ENCODE peak calls at places on chromosomes 13 and 19, in five cellular contexts. One of them, this sample, is unnamed.

GRCh38 chr19:19402656-19403372 is 2.7 kb upstream of the GATAD2A start:
- DNase-seq in CD8-positive, alpha-beta memory T cell: no peak
- DNase-seq in GM23248: peak; percentile 67
- DNase-seq in IMR-90: no peak
- DNase-seq in breast epithelium: no peak
- DNase-seq in this sample: no peak

GRCh38 chr13:37175996-37176395 is 70.5 kb upstream of the CSNK1A1L start:
- DNase-seq in IMR-90: peak; percentile 92
- DNase-seq in breast epithelium: no peak
- DNase-seq in GM23248: peak; percentile 89
- DNase-seq in CD8-positive, alpha-beta memory T cell: no peak
- DNase-seq in this sample: no peak

GRCh38 chr13:83879431-83880171 is 2.7 kb downstream of the SLITRK1 start:
- DNase-seq in CD8-positive, alpha-beta memory T cell: no peak
- DNase-seq in IMR-90: no peak
- DNase-seq in breast epithelium: no peak
- DNase-seq in GM23248: peak; percentile 12
- DNase-seq in this sample: no peak

GRCh38 chr19:13231663-13232062 is 81.5 kb downstream of the IER2 start:
- DNase-seq in IMR-90: no peak
- DNase-seq in CD8-positive, alpha-beta memory T cell: no peak
- DNase-seq in breast epithelium: no peak
- DNase-seq in GM23248: no peak
- DNase-seq in this sample: no peak

GRCh38 chr19:46571495-46571894 is 29.6 kb upstream of the CALM3 start:
- DNase-seq in CD8-positive, alpha-beta memory T cell: no peak
- DNase-seq in breast epithelium: no peak
- DNase-seq in GM23248: peak; percentile 30
- DNase-seq in IMR-90: no peak
- DNase-seq in this sample: no peak

GRCh38 chr19:1383014-1383310 is 745 bp upstream of the NDUFS7 start:
- DNase-seq in GM23248: no peak
- DNase-seq in breast epithelium: no peak
- DNase-seq in IMR-90: no peak
- DNase-seq in CD8-positive, alpha-beta memory T cell: no peak
- DNase-seq in this sample: no peak

GRCh38 chr19:18023596-18024212 is 15.7 kb downstream of the ARRDC2 start:
- DNase-seq in GM23248: no peak
- DNase-seq in breast epithelium: no peak
- DNase-seq in CD8-positive, alpha-beta memory T cell: peak; percentile 77
- DNase-seq in IMR-90: no peak
- DNase-seq in this sample: peak; percentile 71

GRCh38 chr19:47438793-47439220 is 19.5 kb upstream of the MEIS3 start:
- DNase-seq in CD8-positive, alpha-beta memory T cell: no peak
- DNase-seq in IMR-90: no peak
- DNase-seq in GM23248: peak; percentile 20
- DNase-seq in breast epithelium: no peak
- DNase-seq in this sample: no peak

GRCh38 chr13:75399168-75399878 is 82.6 kb downstream of the TBC1D4 start:
- DNase-seq in breast epithelium: no peak
- DNase-seq in IMR-90: no peak
- DNase-seq in GM23248: no peak
- DNase-seq in CD8-positive, alpha-beta memory T cell: no peak
- DNase-seq in this sample: no peak

GRCh38 chr19:14718522-14719113 is 28.8 kb downstream of the ZNF333 start:
- DNase-seq in GM23248: peak; percentile 6
- DNase-seq in CD8-positive, alpha-beta memory T cell: no peak
- DNase-seq in IMR-90: no peak
- DNase-seq in breast epithelium: no peak
- DNase-seq in this sample: no peak

GRCh38 chr13:98275711-98276171 is 98.7 kb upstream of the RNF113B start:
- DNase-seq in CD8-positive, alpha-beta memory T cell: no peak
- DNase-seq in IMR-90: no peak
- DNase-seq in breast epithelium: no peak
- DNase-seq in GM23248: peak; percentile 23
- DNase-seq in this sample: no peak

GRCh38 chr13:99289674-99290337 is 17.4 kb downstream of the GPR183 start:
- DNase-seq in GM23248: no peak
- DNase-seq in breast epithelium: no peak
- DNase-seq in CD8-positive, alpha-beta memory T cell: peak; percentile 86
- DNase-seq in IMR-90: no peak
- DNase-seq in this sample: no peak

GRCh38 chr13:23889598-23890224 is 511 bp upstream of the MIPEP start:
- DNase-seq in breast epithelium: no peak
- DNase-seq in CD8-positive, alpha-beta memory T cell: no peak
- DNase-seq in IMR-90: no peak
- DNase-seq in GM23248: peak; percentile 65
- DNase-seq in this sample: no peak

GRCh38 chr13:85993567-85993966 is 194.3 kb upstream of the SLITRK6 start:
- DNase-seq in breast epithelium: no peak
- DNase-seq in IMR-90: no peak
- DNase-seq in CD8-positive, alpha-beta memory T cell: no peak
- DNase-seq in GM23248: no peak
- DNase-seq in this sample: no peak

GRCh38 chr19:7177926-7178325 is 108.4 kb downstream of the ZNF557 start:
- DNase-seq in IMR-90: peak; percentile 50
- DNase-seq in GM23248: peak; percentile 64
- DNase-seq in breast epithelium: no peak
- DNase-seq in CD8-positive, alpha-beta memory T cell: no peak
- DNase-seq in this sample: no peak

GRCh38 chr13:31012285-31013024 is 80.0 kb downstream of the TEX26 start:
- DNase-seq in CD8-positive, alpha-beta memory T cell: no peak
- DNase-seq in GM23248: peak; percentile 60
- DNase-seq in breast epithelium: no peak
- DNase-seq in IMR-90: peak; percentile 46
- DNase-seq in this sample: no peak

GRCh38 chr19:50556236-50557008 is 11.8 kb downstream of the LRRC4B start:
- DNase-seq in CD8-positive, alpha-beta memory T cell: peak; percentile 70
- DNase-seq in GM23248: peak; percentile 72
- DNase-seq in breast epithelium: no peak
- DNase-seq in IMR-90: peak; percentile 59
- DNase-seq in this sample: peak; percentile 79

GRCh38 chr13:98207411-98207810 is 30.3 kb upstream of the RNF113B start:
- DNase-seq in breast epithelium: no peak
- DNase-seq in IMR-90: peak; percentile 55
- DNase-seq in CD8-positive, alpha-beta memory T cell: no peak
- DNase-seq in GM23248: peak; percentile 48
- DNase-seq in this sample: no peak

GRCh38 chr19:36019061-36019670 is 5.2 kb upstream of the ALKBH6 start:
- DNase-seq in GM23248: no peak
- DNase-seq in breast epithelium: no peak
- DNase-seq in CD8-positive, alpha-beta memory T cell: no peak
- DNase-seq in IMR-90: no peak
- DNase-seq in this sample: no peak

GRCh38 chr19:47542030-47542475 is 27.2 kb upstream of the NAPA start:
- DNase-seq in IMR-90: peak; percentile 59
- DNase-seq in CD8-positive, alpha-beta memory T cell: no peak
- DNase-seq in breast epithelium: no peak
- DNase-seq in GM23248: peak; percentile 71
- DNase-seq in this sample: no peak

GRCh38 chr13:27744861-27745260 is 47.4 kb upstream of the GSX1 start:
- DNase-seq in CD8-positive, alpha-beta memory T cell: no peak
- DNase-seq in breast epithelium: no peak
- DNase-seq in IMR-90: no peak
- DNase-seq in GM23248: no peak
- DNase-seq in this sample: no peak

GRCh38 chr13:44218501-44219240 is 155.0 kb upstream of the SERP2 start:
- DNase-seq in GM23248: no peak
- DNase-seq in CD8-positive, alpha-beta memory T cell: no peak
- DNase-seq in breast epithelium: peak; percentile 72
- DNase-seq in IMR-90: no peak
- DNase-seq in this sample: no peak

GRCh38 chr19:56367829-56368711 is 25.3 kb downstream of the ZNF582 start:
- DNase-seq in CD8-positive, alpha-beta memory T cell: peak; percentile 83
- DNase-seq in breast epithelium: peak; percentile 90
- DNase-seq in GM23248: peak; percentile 98
- DNase-seq in IMR-90: peak; percentile 89
- DNase-seq in this sample: peak; percentile 76

GRCh38 chr19:38727868-38728660 is 16.2 kb downstream of the CAPN12 start:
- DNase-seq in CD8-positive, alpha-beta memory T cell: peak; percentile 24
- DNase-seq in breast epithelium: no peak
- DNase-seq in GM23248: no peak
- DNase-seq in IMR-90: no peak
- DNase-seq in this sample: no peak
- H3K36me3 ChIP-seq in CD8-positive, alpha-beta memory T cell: no peaks in the 10 kb centered on the region
- H3K36me3 ChIP-seq in breast epithelium: no peaks in the 10 kb centered on the region
- H3K36me3 ChIP-seq in GM23248: peaks cover 45% of the 10 kb centered on the region
- H3K36me3 ChIP-seq in IMR-90: peaks cover 78% of the 10 kb centered on the region
- H3K36me3 ChIP-seq in this sample: no peaks in the 10 kb centered on the region

DNA sequence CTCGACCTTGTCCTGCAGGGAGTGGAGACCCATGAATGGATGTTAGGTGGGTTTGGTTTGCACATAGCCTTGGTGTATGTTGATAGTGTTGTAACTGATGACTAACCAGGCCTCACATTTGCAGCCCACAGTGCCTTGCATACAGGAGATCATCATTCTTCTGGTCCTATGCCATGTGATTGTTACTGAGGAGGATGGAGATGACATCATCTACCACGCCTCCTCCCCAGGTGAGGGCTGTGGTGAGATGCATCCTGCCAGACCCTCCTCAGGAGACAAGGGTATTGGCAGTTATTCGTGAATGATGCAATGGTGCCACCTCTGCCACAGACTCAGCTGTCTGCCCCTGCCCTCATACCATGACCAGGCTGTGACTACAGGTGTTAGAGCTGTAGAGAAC is 1294.1 kb downstream of the UQCRFS1 start:
- DNase-seq in breast epithelium: no peak
- DNase-seq in CD8-positive, alpha-beta memory T cell: no peak
- DNase-seq in IMR-90: no peak
- DNase-seq in GM23248: no peak
- DNase-seq in this sample: no peak
- H3K9me3 ChIP-seq in breast epithelium: no peaks in the 10 kb centered on the region
- H3K9me3 ChIP-seq in CD8-positive, alpha-beta memory T cell: no peaks in the 10 kb centered on the region
- H3K9me3 ChIP-seq in IMR-90: peaks cover 10% of the 10 kb centered on the region
- H3K9me3 ChIP-seq in GM23248: no peaks in the 10 kb centered on the region
- H3K9me3 ChIP-seq in this sample: no peaks in the 10 kb centered on the region

DNA sequence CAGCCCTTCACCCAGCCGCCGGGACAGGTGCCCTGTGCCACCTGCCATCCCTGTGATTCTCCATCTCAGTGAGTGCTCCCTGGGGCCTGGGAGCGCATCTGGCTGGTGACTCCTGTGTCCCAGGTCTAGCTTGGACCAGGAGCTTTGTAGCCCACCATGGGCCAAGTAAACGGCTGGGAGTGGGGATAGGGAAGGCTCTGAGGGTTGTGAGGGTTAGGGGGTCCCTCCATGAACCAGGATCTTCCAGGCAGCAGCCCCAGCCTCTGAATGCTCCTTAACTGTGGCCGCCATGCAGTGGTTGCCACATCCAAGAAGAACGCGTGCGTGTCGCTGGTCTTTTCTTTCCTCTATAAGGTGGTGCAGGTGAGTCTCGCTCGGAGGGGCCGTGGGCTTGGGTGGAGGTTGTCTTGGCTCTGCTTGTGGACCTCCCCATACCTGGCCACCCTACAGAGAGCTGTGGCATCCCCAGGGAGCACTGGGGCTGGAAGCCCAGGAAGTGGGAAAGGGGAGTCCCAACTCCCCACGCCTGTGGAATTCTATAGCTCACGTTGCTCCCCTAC is 8.4 kb downstream of the AP1M1 start:
- DNase-seq in IMR-90: no peak
- DNase-seq in GM23248: no peak
- DNase-seq in breast epithelium: no peak
- DNase-seq in CD8-positive, alpha-beta memory T cell: peak; percentile 29
- DNase-seq in this sample: peak; percentile 3
- H3K36me3 ChIP-seq in IMR-90: peaks cover 76% of the 10 kb centered on the region
- H3K36me3 ChIP-seq in GM23248: peaks cover 27% of the 10 kb centered on the region
- H3K36me3 ChIP-seq in breast epithelium: peaks cover 11% of the 10 kb centered on the region
- H3K36me3 ChIP-seq in CD8-positive, alpha-beta memory T cell: peaks cover 43% of the 10 kb centered on the region
- H3K36me3 ChIP-seq in this sample: peaks cover 23% of the 10 kb centered on the region

GRCh38 chr19:12224676-12225075 is 61.8 kb downstream of the ZNF136 start:
- DNase-seq in IMR-90: no peak
- DNase-seq in breast epithelium: no peak
- DNase-seq in CD8-positive, alpha-beta memory T cell: no peak
- DNase-seq in GM23248: no peak
- DNase-seq in this sample: no peak

GRCh38 chr19:12217332-12217731 is 54.4 kb downstream of the ZNF136 start:
- DNase-seq in IMR-90: no peak
- DNase-seq in CD8-positive, alpha-beta memory T cell: no peak
- DNase-seq in breast epithelium: no peak
- DNase-seq in GM23248: no peak
- DNase-seq in this sample: no peak

GRCh38 chr19:12222980-12223630 is 60.2 kb downstream of the ZNF136 start:
- DNase-seq in breast epithelium: no peak
- DNase-seq in IMR-90: no peak
- DNase-seq in GM23248: no peak
- DNase-seq in CD8-positive, alpha-beta memory T cell: no peak
- DNase-seq in this sample: no peak
- H3K9me3 ChIP-seq in breast epithelium: peaks cover 15% of the 10 kb centered on the region
- H3K9me3 ChIP-seq in IMR-90: peaks cover 33% of the 10 kb centered on the region
- H3K9me3 ChIP-seq in GM23248: peaks cover 3% of the 10 kb centered on the region
- H3K9me3 ChIP-seq in CD8-positive, alpha-beta memory T cell: no peaks in the 10 kb centered on the region
- H3K9me3 ChIP-seq in this sample: no peaks in the 10 kb centered on the region

DNA sequence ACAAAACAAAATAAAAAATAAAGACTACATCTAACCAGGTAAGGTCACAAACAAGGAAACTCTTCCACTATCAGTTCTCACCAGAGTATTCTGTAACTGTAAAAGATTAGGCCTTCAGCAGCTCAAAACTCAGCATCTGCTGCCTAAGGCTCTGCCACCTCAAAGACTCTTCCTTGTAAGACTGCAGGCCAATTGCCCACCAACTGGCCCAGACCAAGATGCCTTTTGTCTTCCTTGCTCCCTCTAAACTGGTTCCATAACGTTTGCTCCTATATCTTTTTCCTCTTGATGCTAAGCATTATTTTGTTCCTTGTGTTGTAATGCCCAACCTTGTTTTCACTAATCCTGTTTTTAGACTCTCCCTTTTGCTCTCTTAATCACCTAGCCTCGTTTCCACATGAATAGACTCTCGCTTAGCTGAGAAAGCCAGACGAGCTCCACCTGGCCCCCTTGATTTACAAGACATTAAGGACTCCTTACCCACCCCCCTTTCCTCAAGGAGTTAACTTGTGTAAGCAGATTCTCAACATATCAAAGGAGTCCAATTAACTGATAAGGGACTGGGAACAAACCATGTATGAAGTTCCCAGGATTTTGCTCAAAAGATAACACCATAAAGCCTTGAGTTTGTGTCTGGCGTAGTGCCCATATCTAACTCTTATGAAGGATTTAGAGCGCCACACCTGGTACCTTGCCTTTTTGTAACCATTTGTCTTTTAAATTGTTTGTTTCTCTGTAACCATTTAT is 1.5 kb downstream of the ZNF814 start:
- DNase-seq in GM23248: peak; percentile 23
- DNase-seq in CD8-positive, alpha-beta memory T cell: no peak
- DNase-seq in IMR-90: no peak
- DNase-seq in breast epithelium: no peak
- DNase-seq in this sample: no peak
- H3K36me3 ChIP-seq in GM23248: no peaks in the 10 kb centered on the region
- H3K36me3 ChIP-seq in CD8-positive, alpha-beta memory T cell: no peaks in the 10 kb centered on the region
- H3K36me3 ChIP-seq in IMR-90: peaks cover 5% of the 10 kb centered on the region
- H3K36me3 ChIP-seq in breast epithelium: no peaks in the 10 kb centered on the region
- H3K36me3 ChIP-seq in this sample: peaks cover 9% of the 10 kb centered on the region